ENCODE peak calls at places on chromosomes 7 and 10, in four cellular contexts. One of them, this sample, is unnamed.

GRCh38 chr7:98406827-98407226 is 5.9 kb upstream of the BAIAP2L1 start:
- DNase-seq in activated CD4-positive, CD25-positive, alpha-beta regulatory T cell: no peak
- DNase-seq in pons: no peak
- DNase-seq in iris pigment epithelial cell: no peak
- DNase-seq in this sample: no peak

GRCh38 chr10:124649209-124649608 is 95.0 kb downstream of the FAM53B start:
- DNase-seq in activated CD4-positive, CD25-positive, alpha-beta regulatory T cell: no peak
- DNase-seq in pons: peak; percentile 85
- DNase-seq in iris pigment epithelial cell: no peak
- DNase-seq in this sample: no peak

GRCh38 chr7:148264933-148265557 is 325.5 kb upstream of the C7orf33 start:
- DNase-seq in activated CD4-positive, CD25-positive, alpha-beta regulatory T cell: no peak
- DNase-seq in pons: peak; percentile 40
- DNase-seq in iris pigment epithelial cell: peak; percentile 47
- DNase-seq in this sample: no peak

GRCh38 chr10:89086801-89087513 is 96.4 kb downstream of the FAS start:
- DNase-seq in activated CD4-positive, CD25-positive, alpha-beta regulatory T cell: no peak
- DNase-seq in pons: peak; percentile 38
- DNase-seq in iris pigment epithelial cell: peak; percentile 51
- DNase-seq in this sample: no peak

GRCh38 chr7:17907014-17907413 is 33.3 kb downstream of the SNX13 start:
- DNase-seq in activated CD4-positive, CD25-positive, alpha-beta regulatory T cell: no peak
- DNase-seq in pons: no peak
- DNase-seq in iris pigment epithelial cell: peak; percentile 8
- DNase-seq in this sample: no peak

GRCh38 chr7:33243319-33243881 is 114.0 kb downstream of the BBS9 start:
- DNase-seq in activated CD4-positive, CD25-positive, alpha-beta regulatory T cell: no peak
- DNase-seq in pons: peak; percentile 76
- DNase-seq in iris pigment epithelial cell: peak; percentile 69
- DNase-seq in this sample: no peak

GRCh38 chr7:142188846-142189245 is 69.0 kb downstream of the PRSS58 start:
- DNase-seq in activated CD4-positive, CD25-positive, alpha-beta regulatory T cell: no peak
- DNase-seq in pons: peak; percentile 37
- DNase-seq in iris pigment epithelial cell: peak; percentile 15
- DNase-seq in this sample: no peak

GRCh38 chr10:117698809-117699208 is 156.3 kb downstream of the EMX2 start:
- DNase-seq in activated CD4-positive, CD25-positive, alpha-beta regulatory T cell: no peak
- DNase-seq in pons: no peak
- DNase-seq in iris pigment epithelial cell: no peak
- DNase-seq in this sample: no peak

GRCh38 chr10:97020452-97021400 is 165.0 kb downstream of the SLIT1 start:
- DNase-seq in activated CD4-positive, CD25-positive, alpha-beta regulatory T cell: no peak
- DNase-seq in pons: peak; percentile 28
- DNase-seq in iris pigment epithelial cell: peak; percentile 22
- DNase-seq in this sample: no peak

GRCh38 chr7:2065516-2065915 is 167.2 kb downstream of the MAD1L1 start:
- DNase-seq in activated CD4-positive, CD25-positive, alpha-beta regulatory T cell: no peak
- DNase-seq in pons: no peak
- DNase-seq in iris pigment epithelial cell: no peak
- DNase-seq in this sample: no peak

GRCh38 chr7:43876266-43876665 is 6.9 kb upstream of the MRPS24 start:
- DNase-seq in activated CD4-positive, CD25-positive, alpha-beta regulatory T cell: no peak
- DNase-seq in pons: no peak
- DNase-seq in iris pigment epithelial cell: no peak
- DNase-seq in this sample: no peak

GRCh38 chr10:71243756-71244637 is 31.6 kb downstream of the UNC5B start:
- DNase-seq in activated CD4-positive, CD25-positive, alpha-beta regulatory T cell: no peak
- DNase-seq in pons: no peak
- DNase-seq in iris pigment epithelial cell: no peak
- DNase-seq in this sample: no peak

GRCh38 chr7:150897502-150898474 is 45.5 kb downstream of the AOC1 start:
- DNase-seq in activated CD4-positive, CD25-positive, alpha-beta regulatory T cell: no peak
- DNase-seq in pons: no peak
- DNase-seq in iris pigment epithelial cell: no peak
- DNase-seq in this sample: no peak